ENCODE peak calls at places on chromosomes 7 and 10, in six cellular contexts. One of them, this sample, is unnamed.
A peak's percentile ranks its signal among the peaks of the same experiment; 100 is the strongest.

GRCh38 chr10:122911889-122912484 is 1.6 kb downstream of the FAM24A start:
- DNase-seq in spleen: no peak
- DNase-seq in prostate gland: peak; percentile 8
- DNase-seq in ovary: no peak
- DNase-seq in suprapubic skin: no peak
- DNase-seq in tibial nerve: no peak
- DNase-seq in this sample: no peak

GRCh38 chr7:101163281-101164070 is 1.9 kb downstream of the VGF start:
- DNase-seq in tibial nerve: no peak
- DNase-seq in spleen: peak; percentile 82
- DNase-seq in suprapubic skin: no peak
- DNase-seq in ovary: no peak
- DNase-seq in prostate gland: no peak
- DNase-seq in this sample: no peak

GRCh38 chr7:45196374-45196773 is 38.8 kb downstream of the RAMP3 start:
- DNase-seq in ovary: no peak
- DNase-seq in suprapubic skin: peak; percentile 61
- DNase-seq in spleen: peak; percentile 13
- DNase-seq in tibial nerve: no peak
- DNase-seq in prostate gland: no peak
- DNase-seq in this sample: peak; percentile 49

GRCh38 chr10:5078781-5079180 is 15.4 kb upstream of the AKR1C3 start:
- DNase-seq in spleen: no peak
- DNase-seq in suprapubic skin: no peak
- DNase-seq in tibial nerve: no peak
- DNase-seq in ovary: no peak
- DNase-seq in prostate gland: no peak
- DNase-seq in this sample: no peak

GRCh38 chr7:46679671-46680070 is 758.6 kb upstream of the IGFBP3 start:
- DNase-seq in spleen: no peak
- DNase-seq in suprapubic skin: no peak
- DNase-seq in ovary: no peak
- DNase-seq in tibial nerve: no peak
- DNase-seq in prostate gland: no peak
- DNase-seq in this sample: no peak

GRCh38 chr7:154425326-154425725 is 373.1 kb downstream of the DPP6 start:
- DNase-seq in tibial nerve: no peak
- DNase-seq in suprapubic skin: no peak
- DNase-seq in prostate gland: no peak
- DNase-seq in ovary: no peak
- DNase-seq in spleen: no peak
- DNase-seq in this sample: no peak

GRCh38 chr10:108005627-108006026 is 841.1 kb upstream of the SORCS1 start:
- DNase-seq in suprapubic skin: no peak
- DNase-seq in spleen: no peak
- DNase-seq in ovary: no peak
- DNase-seq in prostate gland: no peak
- DNase-seq in tibial nerve: no peak
- DNase-seq in this sample: no peak

GRCh38 chr7:91550931-91551330 is 286.7 kb downstream of the FZD1 start:
- DNase-seq in suprapubic skin: no peak
- DNase-seq in prostate gland: no peak
- DNase-seq in ovary: no peak
- DNase-seq in tibial nerve: no peak
- DNase-seq in spleen: no peak
- DNase-seq in this sample: no peak

GRCh38 chr10:99341860-99342517 is 12.8 kb downstream of the CNNM1 start:
- DNase-seq in tibial nerve: no peak
- DNase-seq in spleen: no peak
- DNase-seq in ovary: no peak
- DNase-seq in prostate gland: no peak
- DNase-seq in suprapubic skin: no peak
- DNase-seq in this sample: no peak

GRCh38 chr7:131231381-131232220 is 96.1 kb upstream of the MKLN1 start:
- DNase-seq in prostate gland: no peak
- DNase-seq in tibial nerve: peak; percentile 24
- DNase-seq in ovary: no peak
- DNase-seq in spleen: peak; percentile 85
- DNase-seq in suprapubic skin: no peak
- DNase-seq in this sample: no peak

GRCh38 chr7:13144622-13145021 is 457.2 kb downstream of the ARL4A start:
- DNase-seq in spleen: no peak
- DNase-seq in ovary: no peak
- DNase-seq in tibial nerve: no peak
- DNase-seq in prostate gland: no peak
- DNase-seq in suprapubic skin: no peak
- DNase-seq in this sample: no peak

GRCh38 chr10:21399392-21400015 is 126.0 kb downstream of the SKIDA1 start:
- DNase-seq in prostate gland: peak; percentile 14
- DNase-seq in tibial nerve: no peak
- DNase-seq in ovary: no peak
- DNase-seq in spleen: no peak
- DNase-seq in suprapubic skin: no peak
- DNase-seq in this sample: no peak

GRCh38 chr7:114574384-114574783 is 159.8 kb downstream of the FOXP2 start:
- DNase-seq in ovary: no peak
- DNase-seq in suprapubic skin: no peak
- DNase-seq in spleen: no peak
- DNase-seq in tibial nerve: no peak
- DNase-seq in prostate gland: no peak
- DNase-seq in this sample: no peak

GRCh38 chr7:158015403-158016116 is 572.1 kb downstream of the PTPRN2 start:
- DNase-seq in suprapubic skin: peak; percentile 52
- DNase-seq in spleen: no peak
- DNase-seq in prostate gland: no peak
- DNase-seq in ovary: no peak
- DNase-seq in tibial nerve: no peak
- DNase-seq in this sample: peak; percentile 60

GRCh38 chr7:139436806-139437205 is 46.7 kb downstream of the KLRG2 start:
- DNase-seq in spleen: no peak
- DNase-seq in prostate gland: no peak
- DNase-seq in tibial nerve: no peak
- DNase-seq in suprapubic skin: no peak
- DNase-seq in ovary: no peak
- DNase-seq in this sample: peak; percentile 76

GRCh38 chr10:79353000-79353406 is 5.7 kb downstream of the PPIF start:
- DNase-seq in ovary: no peak
- DNase-seq in prostate gland: no peak
- DNase-seq in spleen: no peak
- DNase-seq in suprapubic skin: peak; percentile 74
- DNase-seq in tibial nerve: no peak
- DNase-seq in this sample: no peak

GRCh38 chr7:106329971-106330733 is 45.4 kb upstream of the NAMPT start:
- DNase-seq in tibial nerve: no peak
- DNase-seq in prostate gland: no peak
- DNase-seq in ovary: no peak
- DNase-seq in spleen: no peak
- DNase-seq in suprapubic skin: no peak
- DNase-seq in this sample: no peak

GRCh38 chr7:114487174-114487573 is 72.6 kb downstream of the FOXP2 start:
- DNase-seq in spleen: no peak
- DNase-seq in prostate gland: no peak
- DNase-seq in suprapubic skin: no peak
- DNase-seq in tibial nerve: no peak
- DNase-seq in ovary: no peak
- DNase-seq in this sample: no peak

GRCh38 chr7:155153676-155154075 is 83.6 kb downstream of the HTR5A start:
- DNase-seq in tibial nerve: no peak
- DNase-seq in ovary: no peak
- DNase-seq in suprapubic skin: no peak
- DNase-seq in spleen: no peak
- DNase-seq in prostate gland: no peak
- DNase-seq in this sample: peak; percentile 63

GRCh38 chr7:2508327-2509231 is 11.0 kb upstream of the LFNG start:
- DNase-seq in spleen: peak; percentile 96
- DNase-seq in ovary: no peak
- DNase-seq in prostate gland: peak; percentile 54
- DNase-seq in suprapubic skin: peak; percentile 93
- DNase-seq in tibial nerve: peak; percentile 50
- DNase-seq in this sample: peak; percentile 95

DNA sequence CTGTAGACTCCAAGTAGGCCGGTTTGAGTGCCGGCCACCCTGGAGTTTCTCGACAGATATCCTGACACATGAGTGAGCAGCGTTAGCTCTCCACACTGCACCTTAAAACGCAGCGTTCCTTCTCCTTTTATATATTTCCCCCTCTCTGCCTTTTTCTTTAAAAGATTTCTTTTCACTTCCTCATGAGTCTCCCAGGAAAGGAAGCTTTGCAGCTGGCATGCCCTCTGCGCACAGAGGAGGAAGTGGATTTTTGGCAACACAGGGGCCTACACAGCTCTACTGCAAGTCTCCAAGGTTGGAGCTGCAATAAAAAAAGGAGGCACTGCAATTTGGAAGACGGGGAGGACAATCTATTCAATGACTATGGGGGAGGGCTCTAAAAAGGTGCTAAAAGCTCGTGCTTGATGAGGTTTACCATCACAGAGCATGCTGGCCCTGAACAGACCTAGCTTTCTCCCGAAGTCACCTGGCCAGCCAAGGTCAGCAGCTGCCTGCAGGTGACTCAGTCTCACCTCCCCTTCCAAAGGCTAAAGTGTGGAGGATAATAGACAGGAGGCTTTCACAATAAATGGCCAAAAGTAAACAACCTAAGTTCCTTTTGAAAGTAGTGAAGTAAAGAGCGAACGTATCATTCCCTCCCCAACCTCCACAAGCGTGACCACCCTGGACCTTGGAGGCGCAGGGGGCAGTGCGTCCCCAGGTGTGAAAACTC is 252.8 kb downstream of the ZMYND11 start:
- DNase-seq in spleen: no peak
- DNase-seq in tibial nerve: no peak
- DNase-seq in prostate gland: no peak
- DNase-seq in ovary: no peak
- DNase-seq in suprapubic skin: no peak
- DNase-seq in this sample: no peak
- TF ChIP-seq POLR2A in spleen: no peak
- TF ChIP-seq POLR2A in tibial nerve: no peak
- TF ChIP-seq POLR2A in prostate gland: no peak
- TF ChIP-seq POLR2A in ovary: no peak
- TF ChIP-seq POLR2A in suprapubic skin: no peak
- TF ChIP-seq POLR2A in this sample: no peak

GRCh38 chr10:113219446-113219845 is 269.4 kb downstream of the TCF7L2 start:
- DNase-seq in tibial nerve: no peak
- DNase-seq in prostate gland: no peak
- DNase-seq in suprapubic skin: no peak
- DNase-seq in ovary: no peak
- DNase-seq in spleen: no peak
- DNase-seq in this sample: no peak

GRCh38 chr10:113221756-113222168 is 271.7 kb downstream of the TCF7L2 start:
- DNase-seq in ovary: no peak
- DNase-seq in prostate gland: no peak
- DNase-seq in tibial nerve: no peak
- DNase-seq in spleen: no peak
- DNase-seq in suprapubic skin: no peak
- DNase-seq in this sample: no peak

GRCh38 chr10:113214331-113214730 is 264.3 kb downstream of the TCF7L2 start:
- DNase-seq in tibial nerve: no peak
- DNase-seq in suprapubic skin: no peak
- DNase-seq in spleen: no peak
- DNase-seq in ovary: no peak
- DNase-seq in prostate gland: no peak
- DNase-seq in this sample: no peak

GRCh38 chr10:113213041-113213440 is 263.0 kb downstream of the TCF7L2 start:
- DNase-seq in prostate gland: no peak
- DNase-seq in spleen: no peak
- DNase-seq in ovary: no peak
- DNase-seq in tibial nerve: no peak
- DNase-seq in suprapubic skin: no peak
- DNase-seq in this sample: no peak

DNA sequence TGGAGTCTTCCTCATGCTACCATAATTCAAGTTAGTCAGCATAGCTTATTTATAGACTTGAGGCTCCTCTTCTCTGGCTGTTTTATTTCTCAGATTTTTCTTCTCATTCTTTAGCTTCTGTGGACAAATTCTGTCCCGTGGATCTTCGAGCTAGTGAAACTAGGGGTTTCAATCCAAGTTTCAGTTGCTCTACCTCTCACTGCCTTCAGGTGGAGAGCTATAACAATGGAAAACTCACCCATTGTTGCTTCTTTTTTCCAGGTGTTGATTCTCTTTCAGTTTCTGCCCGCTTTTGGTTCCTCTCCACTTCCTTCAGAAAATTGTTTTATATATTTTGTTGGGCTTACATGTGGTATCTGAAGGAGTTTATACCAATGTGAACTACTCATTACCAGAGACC is 266.0 kb downstream of the TCF7L2 start:
- DNase-seq in suprapubic skin: no peak
- DNase-seq in spleen: no peak
- DNase-seq in tibial nerve: no peak
- DNase-seq in prostate gland: no peak
- DNase-seq in ovary: no peak
- DNase-seq in this sample: no peak
- TF ChIP-seq CTCF in suprapubic skin: no peak
- TF ChIP-seq CTCF in spleen: no peak
- TF ChIP-seq CTCF in tibial nerve: no peak
- TF ChIP-seq CTCF in prostate gland: peak; percentile 44
- TF ChIP-seq CTCF in ovary: no peak
- TF ChIP-seq CTCF in this sample: no peak

DNA sequence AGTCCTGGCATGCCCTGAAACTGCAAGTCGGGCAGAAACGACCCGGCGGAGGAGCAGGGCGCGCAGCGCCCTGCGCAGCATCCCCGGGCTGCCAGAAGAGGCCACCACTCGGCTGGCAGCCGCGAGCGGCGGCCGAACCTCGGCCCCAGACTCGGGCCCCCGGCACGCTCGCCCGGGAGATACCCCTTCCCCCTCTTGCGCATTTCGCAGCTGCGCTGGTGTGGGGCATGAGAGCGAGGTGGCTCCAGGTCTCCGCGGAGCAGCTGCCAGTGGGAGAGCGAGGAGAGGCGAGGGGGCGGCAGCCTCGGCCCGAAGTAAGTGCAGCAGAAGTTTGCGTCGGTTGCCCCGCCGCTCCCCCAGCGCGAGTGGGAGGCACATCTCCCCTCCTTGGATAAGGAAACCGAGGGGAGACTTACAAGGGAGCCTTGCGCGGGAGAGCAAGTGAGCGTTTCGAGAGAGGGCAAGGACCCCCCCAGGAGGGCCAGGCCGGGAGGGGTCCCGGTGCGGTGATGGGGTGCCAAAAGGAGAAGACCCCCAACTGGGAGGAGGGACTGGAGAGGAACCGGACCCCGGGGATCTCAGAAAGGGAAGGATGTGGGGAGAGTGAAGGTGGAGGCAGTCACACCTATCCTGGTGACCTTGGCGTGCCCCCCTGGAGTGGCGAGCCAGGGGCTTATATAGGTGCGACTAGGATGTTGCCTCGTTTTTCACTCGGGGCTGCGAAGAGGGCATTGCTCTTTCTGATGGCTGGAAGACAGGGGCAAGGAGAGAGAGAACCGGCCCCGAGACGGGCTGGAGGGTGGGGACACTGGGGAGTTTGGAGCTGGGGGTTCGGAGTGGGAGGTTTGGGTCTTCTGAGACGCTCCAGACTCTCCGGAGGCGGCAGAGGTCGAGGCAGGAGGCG is 256.3 kb downstream of the OTUD1 start:
- DNase-seq in suprapubic skin: no peak
- DNase-seq in ovary: no peak
- DNase-seq in prostate gland: no peak
- DNase-seq in spleen: no peak
- DNase-seq in tibial nerve: no peak
- DNase-seq in this sample: no peak
- H3K4me3 ChIP-seq in suprapubic skin: peak overlapping the region; percentile 43
- H3K4me3 ChIP-seq in ovary: no peak overlapping the region
- H3K4me3 ChIP-seq in prostate gland: peak overlapping the region; percentile 20
- H3K4me3 ChIP-seq in spleen: peak overlapping the region; percentile 47
- H3K4me3 ChIP-seq in tibial nerve: peak overlapping the region; percentile 36
- H3K4me3 ChIP-seq in this sample: no peak overlapping the region

GRCh38 chr7:140924019-140924820 is 509 bp downstream of the BRAF start:
- DNase-seq in ovary: peak; percentile 76
- DNase-seq in prostate gland: peak; percentile 62
- DNase-seq in tibial nerve: peak; percentile 51
- DNase-seq in suprapubic skin: peak; percentile 90
- DNase-seq in spleen: no peak
- DNase-seq in this sample: peak; percentile 95
- TF ChIP-seq POLR2A in ovary: no peak
- TF ChIP-seq POLR2A in prostate gland: peak; percentile 25
- TF ChIP-seq POLR2A in tibial nerve: no peak
- TF ChIP-seq POLR2A in suprapubic skin: no peak
- TF ChIP-seq POLR2A in spleen: no peak
- TF ChIP-seq POLR2A in this sample: no peak

This sample was measured in lower leg skin.